ENCODE peak calls at places on chromosomes 13 and 19, in six cellular contexts. Q is PC-9, U is esophagus squamous epithelium, C is brain microvascular endothelial cell, B is right atrium auricular region, N is SJSA1. K is an unnamed sample.

GRCh38 chr19:29815231-29815630 is 3.4 kb downstream of the CCNE1 start:
- DNase-seq in Q (no peak), U (no peak), C (no peak), B (no peak), N (no peak), K (no peak)

GRCh38 chr13:35824825-35825224 is 306.4 kb downstream of the DCLK1 start:
- DNase-seq in Q (no peak), U (no peak), C (no peak), B (no peak), N (no peak), K (no peak)

GRCh38 chr19:50889638-50890037 is 16.4 kb downstream of the KLK2 start:
- DNase-seq in Q (no peak), U (no peak), C (no peak), B (no peak), N (no peak), K (peak; percentile 88)

GRCh38 chr13:114212096-114212495 is 22.6 kb upstream of the CDC16 start:
- DNase-seq in Q (no peak), U (no peak), C (peak; percentile 47), B (no peak), N (no peak), K (peak; percentile 47)

GRCh38 chr13:44932171-44932849 is 57.0 kb downstream of the NUFIP1 start:
- DNase-seq in Q (no peak), U (no peak), C (peak; percentile 71), B (no peak), N (no peak), K (peak; percentile 55)

GRCh38 chr19:53870485-53870844 is 2.8 kb downstream of the MYADM start:
- DNase-seq in Q (no peak), U (no peak), C (no peak), B (no peak), N (no peak), K (no peak)

GRCh38 chr19:246551-246950 is 44.7 kb downstream of the PLPP2 start:
- DNase-seq in Q (no peak), U (no peak), C (no peak), B (no peak), N (no peak), K (no peak)

GRCh38 chr13:33379597-33379996 is 94.0 kb upstream of the STARD13 start:
- DNase-seq in Q (no peak), U (no peak), C (no peak), B (no peak), N (no peak), K (no peak)

GRCh38 chr19:10514211-10515145 is 2.8 kb downstream of the S1PR5 start:
- DNase-seq in Q (no peak), U (no peak), C (no peak), B (no peak), N (no peak), K (no peak)

GRCh38 chr13:46575321-46575721 is 22.4 kb downstream of the LRCH1 start:
- DNase-seq in Q (no peak), U (no peak), C (no peak), B (no peak), N (no peak), K (no peak)

GRCh38 chr13:48551329-48551728 is 18.4 kb upstream of the RCBTB2 start:
- DNase-seq in Q (no peak), U (no peak), C (no peak), B (no peak), N (no peak), K (no peak)

GRCh38 chr19:48817585-48818124 is 6.8 kb upstream of the BCAT2 start:
- DNase-seq in Q (no peak), U (no peak), C (no peak), B (no peak), N (no peak), K (no peak)

GRCh38 chr13:38743499-38743898 is 56.6 kb downstream of the FREM2 start:
- DNase-seq in Q (no peak), U (no peak), C (no peak), B (no peak), N (no peak), K (no peak)

GRCh38 chr19:31332096-31332495 is 17.1 kb downstream of the TSHZ3 start:
- DNase-seq in Q (no peak), U (no peak), C (no peak), B (no peak), N (peak; percentile 67), K (no peak)

GRCh38 chr19:38841787-38842438 is 7.9 kb downstream of the HNRNPL start:
- DNase-seq in Q (no peak), U (no peak), C (no peak), B (no peak), N (no peak), K (no peak)

GRCh38 chr19:34847393-34847792 is 74.4 kb upstream of the ZNF599 start:
- DNase-seq in Q (no peak), U (no peak), C (no peak), B (no peak), N (no peak), K (peak; percentile 3)

GRCh38 chr19:46849610-46850009 is 1.0 kb downstream of the AP2S1 start:
- DNase-seq in Q (peak; percentile 27), U (no peak), C (no peak), B (no peak), N (no peak), K (no peak)

GRCh38 chr19:4497770-4498389 is 20.4 kb downstream of the PLIN4 start:
- DNase-seq in Q (no peak), U (no peak), C (no peak), B (no peak), N (peak; percentile 43), K (no peak)

GRCh38 chr19:42089191-42089750 is 13.3 kb downstream of the ZNF574 start:
- DNase-seq in Q (no peak), U (no peak), C (no peak), B (no peak), N (no peak), K (no peak)

DNA sequence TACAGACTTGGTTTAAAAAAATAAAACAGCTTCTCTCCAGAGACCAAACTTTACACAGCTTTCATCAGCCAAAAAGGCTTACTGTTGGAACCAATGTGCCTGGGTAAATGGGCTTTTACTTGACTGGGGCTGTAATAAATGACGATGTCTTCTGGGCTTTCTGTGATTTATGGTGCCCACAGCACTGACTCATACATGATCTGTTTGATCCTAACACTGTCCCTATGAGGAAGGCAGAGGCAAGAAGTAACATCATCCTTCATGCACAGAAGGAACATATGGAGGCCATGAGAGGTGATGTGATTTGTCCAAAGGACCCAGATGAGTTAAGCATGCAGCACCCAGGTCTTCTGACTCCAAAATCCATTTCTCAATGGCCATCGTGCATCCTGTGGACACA is 77.4 kb downstream of the DOCK9 start:
- DNase-seq in Q (no peak), U (no peak), C (no peak), B (no peak), N (peak; percentile 56), K (peak; percentile 2)
- H3K27ac ChIP-seq in Q (no peak overlapping the region), U (no peak overlapping the region), C (no peak overlapping the region), B (no peak overlapping the region), N (no peak overlapping the region), K (no peak overlapping the region)

DNA sequence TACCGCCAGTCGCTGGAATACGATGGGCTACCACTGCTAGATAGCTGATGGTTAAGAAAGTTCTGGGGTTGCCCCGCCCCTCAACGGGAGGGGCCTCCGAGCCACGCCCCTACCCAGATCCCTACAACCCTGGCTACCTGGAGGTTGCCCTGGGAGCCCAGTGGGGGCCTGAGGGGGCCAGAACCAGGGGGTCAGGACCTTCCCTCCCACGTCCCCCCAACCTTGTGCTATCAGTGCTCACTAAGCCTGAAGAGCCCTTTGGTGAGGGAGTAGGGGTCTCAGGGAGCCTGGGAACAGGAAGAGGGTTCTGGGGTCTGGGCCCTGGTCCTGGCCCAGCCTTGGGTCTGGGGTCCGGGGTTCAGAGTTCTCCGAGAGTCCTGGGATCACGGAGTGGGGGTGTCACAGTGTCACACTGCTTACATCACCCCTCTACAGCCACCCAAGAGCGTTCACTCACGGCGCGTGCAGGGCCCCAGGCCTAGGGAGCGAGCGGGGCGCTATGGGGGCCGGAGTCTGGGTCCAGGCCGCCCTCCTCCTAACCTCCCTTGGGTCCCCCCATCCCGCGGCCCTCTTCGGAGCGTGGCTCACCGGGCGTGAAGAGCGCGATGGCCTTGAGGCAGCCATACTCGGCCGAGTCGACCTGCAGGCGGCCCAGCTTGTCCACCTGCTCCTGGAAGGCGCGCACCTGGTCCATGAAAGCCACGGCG is 9.0 kb downstream of the OCEL1 start:
- DNase-seq in Q (peak; percentile 31), U (no peak), C (peak; percentile 29), B (peak; percentile 74), N (no peak), K (peak; percentile 46)
- H3K27ac ChIP-seq in Q (no peak overlapping the region), U (peak overlapping the region; percentile 83), C (no peak overlapping the region), B (peak overlapping the region; percentile 69), N (peak overlapping the region; percentile 8), K (no peak overlapping the region)

DNA sequence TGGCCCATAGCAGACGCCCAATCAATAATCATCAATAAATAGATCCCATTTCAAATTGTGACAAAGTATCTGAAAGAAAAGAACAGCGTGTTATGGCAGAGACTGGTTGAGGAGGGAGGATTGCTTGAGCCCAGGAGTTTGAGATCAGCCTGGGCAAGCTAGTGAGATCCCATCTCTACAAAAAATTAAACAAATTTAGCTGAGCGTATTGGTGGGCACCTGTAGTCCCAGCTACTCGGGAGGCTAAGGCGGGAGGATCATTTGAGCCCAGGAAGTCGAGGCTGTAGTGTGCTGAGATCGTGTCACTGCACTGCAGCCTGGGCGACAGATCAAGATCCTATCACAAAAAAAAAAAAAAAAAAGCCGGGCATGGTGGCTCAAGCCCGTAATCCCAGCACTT is 6.4 kb upstream of the GNA11 start:
- DNase-seq in Q (no peak), U (no peak), C (no peak), B (no peak), N (no peak), K (no peak)
- H3K27ac ChIP-seq in Q (no peak overlapping the region), U (no peak overlapping the region), C (no peak overlapping the region), B (no peak overlapping the region), N (no peak overlapping the region), K (no peak overlapping the region)

GRCh38 chr13:24254151-24254810 is 55.1 kb upstream of the C1QTNF9 start:
- DNase-seq in Q (no peak), U (no peak), C (no peak), B (peak; percentile 70), N (no peak), K (no peak)
- H3K27ac ChIP-seq in Q (no peak overlapping the region), U (peak overlapping the region; percentile 44), C (no peak overlapping the region), B (no peak overlapping the region), N (no peak overlapping the region), K (no peak overlapping the region)

GRCh38 chr13:72229067-72229466 is 362.1 kb upstream of the DACH1 start:
- DNase-seq in Q (no peak), U (no peak), C (no peak), B (no peak), N (no peak), K (no peak)
- H3K27ac ChIP-seq in Q (no peak overlapping the region), U (no peak overlapping the region), C (no peak overlapping the region), B (no peak overlapping the region), N (no peak overlapping the region), K (no peak overlapping the region)